ENCODE peak calls at places on chromosomes 5 and 9, in four cellular contexts. N is GM23248; L is effector memory CD4-positive, alpha-beta T cell; I is SJCRH30. A is an unnamed sample.

GRCh38 chr9:88018101-88018500 is 43.8 kb upstream of the CDK20 start:
- DNase-seq in N (no peak), L (no peak), I (no peak), A (no peak)

GRCh38 chr9:2050236-2050635 is 35.1 kb downstream of the SMARCA2 start:
- DNase-seq in L (no peak), I (no peak), N (peak; percentile 14), A (no peak)

GRCh38 chr9:95440447-95440846 is 76.3 kb downstream of the PTCH1 start:
- DNase-seq in I (no peak), L (no peak), N (no peak), A (no peak)

GRCh38 chr5:64869419-64869818 is 100.7 kb downstream of the CWC27 start:
- DNase-seq in I (no peak), L (no peak), N (peak; percentile 85), A (no peak)

GRCh38 chr5:119411935-119412623 is 40.2 kb upstream of the HSD17B4 start:
- DNase-seq in N (peak; percentile 79), I (peak; percentile 69), L (peak; percentile 6), A (peak; percentile 59)

GRCh38 chr5:168752012-168752411 is 172.8 kb upstream of the PANK3 start:
- DNase-seq in L (no peak), I (no peak), N (no peak), A (no peak)

GRCh38 chr5:177427919-177428573 is 1.6 kb downstream of the GRK6 start:
- DNase-seq in N (no peak), L (no peak), I (no peak), A (no peak)

GRCh38 chr9:81861644-81862043 is 66.6 kb upstream of the SPATA31D4 start:
- DNase-seq in L (no peak), N (peak; percentile 89), I (no peak), A (no peak)

GRCh38 chr5:143156556-143156955 is 246.9 kb downstream of the NR3C1 start:
- DNase-seq in L (no peak), N (peak; percentile 81), I (no peak), A (no peak)

GRCh38 chr5:67621040-67621397 is 424.4 kb upstream of the CD180 start:
- DNase-seq in N (no peak), I (no peak), L (no peak), A (no peak)

GRCh38 chr9:127214421-127215265 is 49.9 kb upstream of the GARNL3 start:
- DNase-seq in N (peak; percentile 80), I (peak; percentile 62), L (no peak), A (no peak)

GRCh38 chr5:127599321-127599720 is 49.6 kb upstream of the CTXN3 start:
- DNase-seq in N (no peak), I (no peak), L (no peak), A (no peak)

GRCh38 chr9:129458155-129458661 is 162.7 kb downstream of the C9orf50 start:
- DNase-seq in L (peak; percentile 65), N (peak; percentile 37), I (peak; percentile 45), A (no peak)

GRCh38 chr5:51495672-51496071 is 112.4 kb downstream of the ISL1 start:
- DNase-seq in L (no peak), I (peak; percentile 6), N (peak; percentile 19), A (no peak)

GRCh38 chr5:151023651-151024050 is 3.3 kb downstream of the GPX3 start:
- DNase-seq in I (no peak), N (peak; percentile 38), L (no peak), A (no peak)

GRCh38 chr9:18208166-18209059 is 265.5 kb upstream of the ADAMTSL1 start:
- DNase-seq in I (peak; percentile 22), L (no peak), N (peak; percentile 64), A (no peak)

GRCh38 chr9:132443951-132444615 is 34.1 kb downstream of the CFAP77 start:
- DNase-seq in N (no peak), I (no peak), L (no peak), A (no peak)

GRCh38 chr5:13251623-13252367 is 692.7 kb downstream of the DNAH5 start:
- DNase-seq in N (peak; percentile 0), I (no peak), L (no peak), A (no peak)

GRCh38 chr9:2208991-2209390 is 193.8 kb downstream of the SMARCA2 start:
- DNase-seq in N (no peak), L (no peak), I (no peak), A (no peak)

GRCh38 chr9:130443840-130444492 is 795 bp upstream of the ASS1 start:
- DNase-seq in I (no peak), L (no peak), N (peak; percentile 50), A (no peak)

GRCh38 chr9:27505744-27506161 is 18.3 kb upstream of the IFNK start:
- DNase-seq in I (no peak), N (no peak), L (no peak), A (no peak)

GRCh38 chr5:95817430-95817829 is 5.1 kb downstream of the GLRX start:
- DNase-seq in N (peak; percentile 53), I (peak; percentile 86), L (peak; percentile 47), A (no peak)

GRCh38 chr5:181109489-181110013 is 21.4 kb downstream of the OR2V1 start:
- DNase-seq in I (no peak), L (no peak), N (no peak), A (no peak)

GRCh38 chr9:125233678-125234077 is 7.5 kb downstream of the HSPA5 start:
- DNase-seq in I (no peak), L (no peak), N (peak; percentile 99), A (no peak)

GRCh38 chr5:34827594-34828506 is 11.1 kb upstream of the TTC23L start:
- DNase-seq in I (no peak), N (no peak), L (no peak), A (no peak)

GRCh38 chr9:120571443-120572257 is 8.3 kb downstream of the CDK5RAP2 start:
- DNase-seq in N (peak; percentile 92), I (no peak), L (no peak), A (peak; percentile 84)
- H3K27ac ChIP-seq in N (peak overlapping the region; percentile 82), I (no peak overlapping the region), L (no peak overlapping the region), A (peak overlapping the region; percentile 76)

GRCh38 chr9:121476156-121476555 is 23.5 kb downstream of the GGTA1 start:
- DNase-seq in N (no peak), L (no peak), I (no peak), A (no peak)
- H3K27ac ChIP-seq in N (no peak overlapping the region), L (no peak overlapping the region), I (no peak overlapping the region), A (no peak overlapping the region)

DNA sequence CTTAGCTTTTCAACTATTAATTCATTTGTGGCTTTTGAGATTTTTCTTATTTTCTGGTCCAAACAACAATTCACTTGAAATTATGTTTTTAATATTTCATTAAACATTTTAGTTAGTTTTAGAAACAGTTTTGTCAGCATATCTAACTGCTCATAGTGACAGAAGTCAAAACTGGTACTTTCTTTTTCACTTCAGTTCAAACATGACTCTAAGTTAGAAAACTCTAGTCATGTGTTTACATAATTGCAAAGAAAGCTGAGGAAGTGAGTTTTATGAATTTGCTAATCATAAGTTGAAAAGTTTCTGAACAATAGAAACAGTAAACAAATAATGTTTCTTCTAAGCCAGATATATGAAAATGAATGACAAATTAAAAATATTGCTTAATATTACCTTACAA is 1931.0 kb downstream of the EFNA5 start:
- DNase-seq in I (no peak), N (no peak), L (no peak), A (no peak)
- H3K27ac ChIP-seq in I (no peak overlapping the region), N (no peak overlapping the region), L (no peak overlapping the region), A (no peak overlapping the region)

DNA sequence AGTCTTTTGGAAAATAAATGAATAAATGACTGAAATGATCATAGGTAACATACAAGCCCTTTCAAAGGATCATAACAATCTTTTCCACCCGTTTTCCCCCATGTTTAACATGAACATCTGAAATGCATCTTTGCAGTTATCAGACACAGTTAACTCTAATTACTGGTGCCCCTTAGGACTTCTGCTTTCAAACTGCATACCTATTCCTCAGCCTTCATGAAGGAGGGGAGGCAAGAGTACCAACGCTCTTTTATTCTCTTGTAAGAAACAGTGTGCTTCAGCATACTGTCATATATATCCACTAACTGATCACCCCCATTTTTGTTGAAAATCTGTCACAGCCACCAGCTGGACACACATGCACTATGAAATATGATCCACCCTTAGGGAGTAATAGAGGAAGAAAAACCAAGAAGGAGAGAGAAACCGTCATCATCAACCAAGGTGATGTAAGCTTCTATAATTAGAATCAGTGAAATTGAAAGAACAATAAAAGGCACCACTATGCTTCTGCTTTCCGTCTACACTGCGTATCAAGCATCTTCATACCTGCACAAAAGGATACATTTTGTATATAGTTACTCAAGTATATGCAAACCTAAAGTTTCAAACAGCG is 98.7 kb downstream of the RAPGEF6 start:
- DNase-seq in L (no peak), N (peak; percentile 18), I (peak; percentile 20), A (no peak)
- H3K27ac ChIP-seq in L (peak overlapping the region; percentile 50), N (no peak overlapping the region), I (peak overlapping the region; percentile 30), A (no peak overlapping the region)

GRCh38 chr9:122214507-122214906 is 14.2 kb downstream of the LHX6 start:
- DNase-seq in N (no peak), L (no peak), I (no peak), A (no peak)

GRCh38 chr9:122213589-122214413 is 15.0 kb downstream of the LHX6 start:
- DNase-seq in N (peak; percentile 40), I (peak; percentile 93), L (peak; percentile 9), A (no peak)

GRCh38 chr9:122215663-122216062 is 13.1 kb downstream of the LHX6 start:
- DNase-seq in I (no peak), N (no peak), L (no peak), A (no peak)

GRCh38 chr9:122212473-122213004 is 16.2 kb downstream of the LHX6 start:
- DNase-seq in N (no peak), L (no peak), I (no peak), A (no peak)

DNA sequence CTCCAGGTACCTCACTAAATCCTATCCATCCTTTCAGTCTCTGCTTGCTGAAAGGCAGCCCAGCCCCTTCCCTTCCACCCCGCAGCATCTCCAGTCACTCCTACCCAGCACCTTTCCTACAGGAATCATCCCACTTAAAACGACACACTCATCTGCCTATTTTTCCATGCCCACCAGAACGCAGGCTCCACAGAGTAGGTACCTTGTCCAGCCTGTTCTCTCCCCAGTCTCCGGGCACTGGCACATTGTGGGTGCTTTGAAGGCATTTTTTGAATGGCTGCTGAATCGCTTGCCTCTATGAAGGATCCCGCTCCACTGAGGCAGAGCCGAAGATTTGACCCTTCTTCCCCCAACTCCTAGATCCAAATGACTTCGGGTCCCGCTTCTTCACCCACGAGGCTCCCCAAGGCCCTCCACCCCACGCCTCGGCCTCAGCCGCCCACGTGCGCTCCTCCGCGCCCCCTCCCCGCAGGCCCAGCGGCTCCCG is 15.6 kb downstream of the LHX6 start:
- DNase-seq in I (no peak), L (no peak), N (no peak), A (no peak)
- H3K27ac ChIP-seq in I (no peak overlapping the region), L (no peak overlapping the region), N (no peak overlapping the region), A (no peak overlapping the region)

DNA sequence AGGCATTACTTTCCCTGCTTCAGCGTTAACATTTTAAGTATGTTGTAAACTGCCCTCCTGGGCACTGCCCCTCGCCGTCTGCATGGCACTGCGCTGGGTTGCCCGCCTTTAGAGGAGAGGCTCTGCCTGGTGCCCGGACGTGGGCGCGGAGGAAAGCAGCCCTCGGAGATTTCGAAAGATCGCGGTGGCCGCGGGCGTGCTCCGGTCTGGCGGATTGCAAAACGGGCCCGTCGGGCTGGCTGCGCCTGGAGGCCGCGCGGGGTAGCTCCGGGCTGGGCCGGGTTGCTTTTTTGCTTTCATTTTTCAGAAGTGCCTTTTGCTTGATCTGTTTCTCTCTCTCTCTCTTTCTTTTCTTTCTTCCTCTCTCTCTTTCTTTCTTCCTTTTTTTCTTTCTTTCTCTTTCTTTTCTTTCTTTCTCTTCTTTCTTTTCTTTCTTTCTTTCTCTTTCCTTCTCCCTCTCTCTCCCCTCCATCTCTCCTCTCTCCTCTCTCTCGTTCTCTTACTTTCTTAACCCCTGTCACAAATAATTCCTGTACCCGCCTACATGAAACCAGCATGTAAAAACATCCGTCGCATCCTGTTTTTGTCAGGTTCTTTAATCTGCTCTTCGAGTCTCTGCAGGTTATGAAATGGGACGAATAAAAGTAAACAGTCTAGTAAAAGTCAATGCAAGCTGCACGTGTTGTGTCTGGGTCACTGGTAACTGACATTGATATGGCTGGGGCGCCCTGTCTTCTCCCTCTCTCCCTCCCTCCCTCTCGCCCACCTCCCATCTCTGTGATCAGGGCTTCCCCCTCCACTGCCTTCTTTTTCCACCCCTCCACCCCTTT is 1.7 kb downstream of the FST start:
- DNase-seq in N (peak; percentile 94), I (peak; percentile 61), L (peak; percentile 11), A (peak; percentile 38)
- H3K27ac ChIP-seq in N (peak overlapping the region; percentile 83), I (peak overlapping the region; percentile 50), L (no peak overlapping the region), A (no peak overlapping the region)